ENCODE peak calls at places on chromosomes 5 and 9, in ten cellular contexts. M is OCI-LY7; B is AG08396; R is activated CD4-positive, CD25-positive, alpha-beta regulatory T cell treated with anti-CD3 and anti-CD28 coated beads, Interleukin-2, amount 50 U/mL, for 16 hours; G is NCI-H1092 treated with DMSO at 0.1 percent for 48 hours; F is T-helper 2 cell; S is endothelial cell; Z is fibroblast of gingiva; E is dorsolateral prefrontal cortex; N is naive thymus-derived CD8-positive, alpha-beta T cell. T is an unnamed sample.

GRCh38 chr9:133171161-133171955 is 7.6 kb upstream of the GBGT1 start:
- DNase-seq in G (peak), Z (no peak), E (no peak), F (no peak), N (no peak), B (no peak), R (no peak), M (peak), S (no peak), T (no peak)

GRCh38 chr9:2216591-2216990 is 201.4 kb downstream of the SMARCA2 start:
- DNase-seq in E (no peak), S (no peak), M (no peak), G (no peak), F (no peak), B (no peak), R (no peak), Z (no peak), N (no peak), T (no peak)

GRCh38 chr5:112948455-112948854 is 26.4 kb upstream of the REEP5 start:
- DNase-seq in G (no peak), R (no peak), N (no peak), B (no peak), M (no peak), S (no peak), E (no peak), F (no peak), Z (no peak), T (no peak)

GRCh38 chr9:106417685-106418084 is 445.3 kb upstream of the ZNF462 start:
- DNase-seq in S (no peak), N (no peak), B (no peak), R (no peak), M (no peak), Z (no peak), G (no peak), E (no peak), F (no peak), T (no peak)

GRCh38 chr9:137062384-137062783 is 8.0 kb downstream of the SAPCD2 start:
- DNase-seq in S (no peak), B (no peak), E (no peak), Z (no peak), M (no peak), G (no peak), N (no peak), F (no peak), R (no peak), T (no peak)

GRCh38 chr9:81599837-81600236 is 89.5 kb downstream of the TLE1 start:
- DNase-seq in B (no peak), Z (peak), S (no peak), M (no peak), F (no peak), G (no peak), E (no peak), R (no peak), N (no peak), T (no peak)

GRCh38 chr5:135026645-135027317 is 7.2 kb downstream of the PITX1 start:
- DNase-seq in N (no peak), M (no peak), R (no peak), S (no peak), E (no peak), F (no peak), Z (no peak), G (no peak), B (no peak), T (no peak)

GRCh38 chr5:172498431-172499129 is 44.3 kb upstream of the SH3PXD2B start:
- DNase-seq in G (no peak), F (no peak), Z (no peak), N (no peak), E (no peak), M (no peak), R (no peak), B (no peak), S (no peak), T (no peak)

GRCh38 chr5:78399115-78399514 is 38.7 kb downstream of the SCAMP1 start:
- DNase-seq in M (no peak), Z (peak), B (no peak), G (no peak), S (no peak), F (no peak), N (no peak), R (no peak), E (no peak), T (no peak)

GRCh38 chr9:114968710-114969109 is 38.3 kb upstream of the TNFSF8 start:
- DNase-seq in B (no peak), E (no peak), Z (peak), G (no peak), S (no peak), R (no peak), F (no peak), M (no peak), N (no peak), T (no peak)

GRCh38 chr9:95764920-95765319 is 110.6 kb upstream of the ERCC6L2 start:
- DNase-seq in N (no peak), Z (no peak), S (no peak), R (no peak), M (no peak), G (no peak), E (no peak), B (no peak), F (no peak), T (no peak)

T was measured in thyroid gland.